ENCODE peak calls at places on chromosome 7, in nine cellular contexts. P is HepG2, E is stomach, F is suprapubic skin, U is spleen, A is prostate gland, Q is endothelial cell of umbilical vein, Y is GM12878, G is H1. T is an unnamed sample. For H3K9me3, the result is how much of the 10 kb centered on the place peaks cover.

GRCh38 chr7:87231243-87231642 is 11.7 kb upstream of the TMEM243 start:
- DNase-seq in U (no peak), P (no peak), Q (no peak), E (peak), G (no peak), F (no peak), A (peak), Y (no peak), T (no peak)

GRCh38 chr7:151113344-151114150 is 27.3 kb downstream of the AGAP3 start:
- DNase-seq in Y (no peak), U (no peak), Q (peak), G (no peak), P (no peak), F (no peak), E (no peak), A (peak), T (no peak)

GRCh38 chr7:76225379-76225778 is 23.7 kb downstream of the SRRM3 start:
- DNase-seq in A (no peak), U (no peak), F (no peak), P (no peak), E (no peak), Y (no peak), G (peak), Q (peak), T (no peak)

GRCh38 chr7:104946338-104946737 is 67.7 kb upstream of the KMT2E start:
- DNase-seq in U (no peak), A (peak), Y (no peak), Q (no peak), E (no peak), P (no peak), G (no peak), F (no peak), T (no peak)

GRCh38 chr7:46191776-46192175 is 270.7 kb upstream of the IGFBP3 start:
- DNase-seq in F (no peak), P (no peak), E (no peak), A (no peak), U (no peak), G (no peak), Q (no peak), Y (no peak), T (no peak)

GRCh38 chr7:41536116-41536515 is 166.8 kb downstream of the INHBA start:
- DNase-seq in F (no peak), E (no peak), U (no peak), A (no peak), Y (no peak), Q (no peak), P (no peak), G (no peak), T (no peak)

GRCh38 chr7:43942997-43943701 is 16.9 kb downstream of the UBE2D4 start:
- DNase-seq in G (no peak), E (peak), Y (no peak), U (no peak), Q (no peak), A (no peak), P (no peak), F (no peak), T (no peak)

GRCh38 chr7:95198891-95199290 is 125.4 kb downstream of the PON1 start:
- DNase-seq in F (no peak), E (no peak), A (no peak), G (no peak), Y (no peak), P (no peak), U (no peak), Q (no peak), T (no peak)

GRCh38 chr7:110010379-110010778 is 1080.5 kb upstream of the LRRN3 start:
- DNase-seq in Q (no peak), E (no peak), U (no peak), P (peak), Y (no peak), G (no peak), F (no peak), A (no peak), T (no peak)

GRCh38 chr7:24827027-24827426 is 69.8 kb upstream of the GSDME start:
- DNase-seq in G (no peak), A (no peak), F (no peak), P (no peak), Y (no peak), E (no peak), U (no peak), Q (no peak), T (no peak)

GRCh38 chr7:4745971-4746919 is 29.2 kb upstream of the AP5Z1 start:
- DNase-seq in E (peak), Q (peak), G (no peak), P (peak), F (no peak), U (no peak), Y (peak), A (peak), T (no peak)

GRCh38 chr7:127413962-127414361 is 21.5 kb upstream of the ZNF800 start:
- DNase-seq in A (no peak), E (no peak), Y (no peak), F (no peak), G (no peak), Q (no peak), U (no peak), P (no peak), T (no peak)

GRCh38 chr7:157136372-157136771 is 2.4 kb upstream of the UBE3C start:
- DNase-seq in E (no peak), Q (peak), G (no peak), A (no peak), U (no peak), Y (no peak), F (no peak), P (peak), T (no peak)

GRCh38 chr7:50954716-50955115 is 172.0 kb upstream of the GRB10 start:
- DNase-seq in A (no peak), G (no peak), P (no peak), Y (no peak), E (no peak), Q (peak), U (no peak), F (no peak), T (no peak)

GRCh38 chr7:81013036-81013435 is 94.2 kb upstream of the SEMA3C start:
- DNase-seq in Y (no peak), F (no peak), G (no peak), Q (no peak), A (no peak), E (no peak), U (no peak), P (no peak), T (no peak)

GRCh38 chr7:56091591-56091990 is 1.2 kb downstream of the PHKG1 start:
- DNase-seq in Y (no peak), Q (no peak), A (peak), F (no peak), P (no peak), E (no peak), G (no peak), U (no peak), T (no peak)

GRCh38 chr7:3695602-3696001 is 394.6 kb downstream of the SDK1 start:
- DNase-seq in G (no peak), Q (no peak), A (no peak), F (no peak), E (no peak), Y (no peak), U (no peak), P (no peak), T (no peak)

GRCh38 chr7:74708569-74709275 is 51.2 kb downstream of the GTF2I start:
- DNase-seq in A (no peak), G (no peak), Q (no peak), P (no peak), U (no peak), Y (no peak), E (no peak), F (no peak), T (no peak)

GRCh38 chr7:5695037-5695708 is 86.3 kb downstream of the RNF216 start:
- DNase-seq in F (no peak), A (no peak), U (peak), G (no peak), P (no peak), E (no peak), Y (peak), Q (no peak), T (no peak)

GRCh38 chr7:3649250-3649649 is 348.2 kb downstream of the SDK1 start:
- DNase-seq in Q (no peak), U (no peak), E (no peak), G (no peak), Y (no peak), F (no peak), A (no peak), P (no peak), T (no peak)

GRCh38 chr7:24573554-24574338 is 494 bp downstream of the PALS2 start:
- DNase-seq in Q (peak), G (peak), F (peak), P (peak), A (peak), U (peak), E (peak), Y (no peak), T (no peak)

GRCh38 chr7:16357921-16358320 is 63.4 kb downstream of the CRPPA start:
- DNase-seq in Y (no peak), E (peak), G (no peak), P (no peak), Q (no peak), A (peak), F (no peak), U (no peak), T (no peak)

GRCh38 chr7:113421696-113422330 is 303.5 kb upstream of the SMIM30 start:
- DNase-seq in Y (peak), U (peak), P (peak), A (peak), Q (peak), G (peak), F (peak), E (peak), T (no peak)

GRCh38 chr7:67937717-67938191 is 941.1 kb downstream of the TYW1 start:
- DNase-seq in Q (no peak), G (no peak), E (no peak), Y (no peak), A (peak), P (no peak), F (no peak), U (no peak), T (no peak)

GRCh38 chr7:56083150-56083785 is 9.5 kb downstream of the PHKG1 start:
- DNase-seq in E (no peak), F (no peak), Y (no peak), U (peak), G (no peak), Q (peak), A (no peak), P (no peak), T (no peak)

GRCh38 chr7:104967088-104967487 is 46.9 kb upstream of the KMT2E start:
- DNase-seq in Y (no peak), Q (no peak), U (no peak), F (no peak), A (no peak), P (no peak), G (no peak), E (no peak), T (no peak)

GRCh38 chr7:4830176-4830575 is 31.7 kb downstream of the PAPOLB start:
- DNase-seq in F (no peak), Y (peak), E (peak), P (peak), Q (peak), A (no peak), G (peak), U (no peak), T (no peak)

GRCh38 chr7:139950881-139951525 is 111.7 kb downstream of the PARP12 start:
- DNase-seq in Q (no peak), G (no peak), U (no peak), F (no peak), E (no peak), Y (no peak), P (peak), A (peak), T (no peak)

GRCh38 chr7:115352375-115352774 is 430.5 kb downstream of the MDFIC start:
- DNase-seq in P (no peak), Q (no peak), F (no peak), E (no peak), U (no peak), G (no peak), Y (no peak), A (no peak), T (no peak)

GRCh38 chr7:151631149-151631967 is 111.7 kb upstream of the RHEB start:
- DNase-seq in E (peak), P (no peak), Q (peak), G (no peak), U (no peak), Y (peak), A (peak), F (no peak), T (no peak)

GRCh38 chr7:38476764-38477163 is 154.4 kb downstream of the AMPH start:
- DNase-seq in P (no peak), U (no peak), G (no peak), F (no peak), E (no peak), Y (no peak), A (no peak), Q (no peak), T (no peak)

GRCh38 chr7:26440993-26441636 is 149.5 kb downstream of the SNX10 start:
- DNase-seq in A (no peak), E (no peak), G (no peak), Q (no peak), F (no peak), U (no peak), Y (no peak), P (peak), T (no peak)

GRCh38 chr7:69967699-69968450 is 369.6 kb downstream of the AUTS2 start:
- DNase-seq in Y (no peak), F (no peak), Q (no peak), P (no peak), E (no peak), G (no peak), A (no peak), U (no peak), T (no peak)

GRCh38 chr7:155282671-155283070 is 15.0 kb upstream of the INSIG1 start:
- DNase-seq in Q (no peak), E (no peak), G (no peak), P (no peak), Y (no peak), A (no peak), F (peak), U (no peak), T (no peak)
- TF ChIP-seq POLR2AphosphoS5 in Q (no peak), E (no peak), G (no peak), P (no peak), Y (no peak), A (no peak), F (no peak), U (peak), T (no peak)

GRCh38 chr7:135162382-135163001 is 8.0 kb downstream of the CYREN start:
- DNase-seq in U (no peak), Q (no peak), Y (no peak), E (no peak), F (no peak), G (no peak), A (no peak), P (no peak), T (no peak)
- H3K9me3 ChIP-seq in U (under half), Q (under half), Y (under half), E (under half), F (under half), G (under half), A (under half), P (under half), T (under half)

DNA sequence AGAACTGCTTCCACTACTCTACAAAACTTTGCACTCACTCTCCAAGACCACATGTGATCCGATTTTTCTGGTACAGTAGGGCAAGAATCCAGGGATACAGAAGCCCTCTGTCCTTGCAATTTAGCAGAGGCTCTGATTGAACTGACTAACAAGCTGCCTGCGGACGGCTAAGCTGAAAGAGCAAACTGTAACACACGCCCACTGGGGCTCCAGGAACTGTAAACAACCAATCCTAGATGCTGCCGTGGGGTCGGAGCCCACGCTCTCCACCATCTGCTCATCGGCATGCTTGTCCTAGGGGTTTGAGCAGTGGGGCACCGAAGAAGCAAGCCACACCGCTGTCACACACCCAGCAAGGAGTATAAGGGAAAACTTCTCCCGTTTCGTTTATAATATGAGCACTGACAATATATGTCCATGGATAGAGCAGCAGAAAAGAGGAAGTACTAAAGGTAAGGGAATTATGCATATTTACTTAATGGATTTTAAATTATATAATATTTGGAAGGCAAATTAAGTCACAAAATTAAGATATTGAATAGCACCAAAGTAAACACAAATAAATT is 634.4 kb upstream of the POT1 start:
- DNase-seq in P (no peak), E (no peak), Y (no peak), Q (no peak), U (peak), F (no peak), A (no peak), G (no peak), T (no peak)
- TF ChIP-seq POLR2A in P (no peak), E (no peak), Y (no peak), Q (no peak), U (no peak), F (no peak), A (no peak), G (no peak), T (no peak)

GRCh38 chr7:149569726-149570422 is 72.3 kb upstream of the ZNF746 start:
- DNase-seq in A (no peak), Y (no peak), F (no peak), U (no peak), P (no peak), Q (no peak), E (no peak), G (peak), T (no peak)
- TF ChIP-seq POLR2AphosphoS5 in A (no peak), Y (no peak), F (no peak), U (no peak), P (no peak), Q (no peak), E (no peak), G (peak), T (no peak)

GRCh38 chr7:27953361-27953760 is 213.4 kb downstream of the TAX1BP1 start:
- DNase-seq in G (no peak), F (no peak), U (no peak), Q (no peak), A (no peak), Y (no peak), E (no peak), P (no peak), T (no peak)
- H3K9me3 ChIP-seq in G (under half), F (under half), U (under half), Q (under half), A (under half), Y (under half), E (under half), P (under half), T (under half)

GRCh38 chr7:99393363-99394187 is 14.8 kb downstream of the PDAP1 start:
- DNase-seq in E (peak), U (no peak), Y (no peak), Q (no peak), P (no peak), A (peak), F (no peak), G (peak), T (no peak)
- TF ChIP-seq POLR2A in E (no peak), U (no peak), Y (peak), Q (no peak), P (no peak), A (no peak), F (no peak), G (peak), T (no peak)

GRCh38 chr7:37032258-37032601 is 307.9 kb upstream of the AOAH start:
- DNase-seq in P (no peak), E (no peak), A (peak), Y (no peak), Q (no peak), G (no peak), F (no peak), U (no peak), T (no peak)

GRCh38 chr7:37028909-37029440 is 304.7 kb upstream of the AOAH start:
- DNase-seq in Q (no peak), F (no peak), A (no peak), G (no peak), Y (no peak), E (no peak), U (no peak), P (no peak), T (no peak)

GRCh38 chr7:37033141-37033540 is 308.8 kb upstream of the AOAH start:
- DNase-seq in Y (no peak), E (no peak), G (no peak), U (no peak), F (no peak), Q (no peak), A (no peak), P (no peak), T (no peak)

GRCh38 chr7:37035631-37036030 is 311.3 kb upstream of the AOAH start:
- DNase-seq in P (no peak), Q (no peak), F (no peak), Y (no peak), A (no peak), U (no peak), G (no peak), E (no peak), T (no peak)

GRCh38 chr7:37031571-37032257 is 307.4 kb upstream of the AOAH start:
- DNase-seq in F (peak), A (peak), P (peak), Q (peak), U (no peak), Y (no peak), E (peak), G (no peak), T (no peak)
- TF ChIP-seq POLR2AphosphoS5 in F (peak), A (peak), P (no peak), Q (peak), U (no peak), Y (no peak), E (peak), G (no peak), T (peak)

GRCh38 chr7:158397885-158398284 is 189.7 kb downstream of the PTPRN2 start:
- DNase-seq in G (no peak), E (no peak), P (no peak), F (no peak), Y (no peak), Q (no peak), U (peak), A (no peak), T (no peak)

GRCh38 chr7:158400601-158401225 is 186.9 kb downstream of the PTPRN2 start:
- DNase-seq in E (no peak), F (no peak), A (no peak), Q (no peak), G (no peak), U (peak), Y (no peak), P (no peak), T (no peak)

GRCh38 chr7:158399762-158400161 is 187.9 kb downstream of the PTPRN2 start:
- DNase-seq in E (no peak), P (no peak), Q (no peak), U (peak), F (no peak), A (no peak), Y (no peak), G (no peak), T (no peak)

GRCh38 chr7:158396982-158397862 is 190.4 kb downstream of the PTPRN2 start:
- DNase-seq in A (no peak), U (peak), F (no peak), Q (no peak), E (no peak), P (peak), Y (no peak), G (no peak), T (no peak)

DNA sequence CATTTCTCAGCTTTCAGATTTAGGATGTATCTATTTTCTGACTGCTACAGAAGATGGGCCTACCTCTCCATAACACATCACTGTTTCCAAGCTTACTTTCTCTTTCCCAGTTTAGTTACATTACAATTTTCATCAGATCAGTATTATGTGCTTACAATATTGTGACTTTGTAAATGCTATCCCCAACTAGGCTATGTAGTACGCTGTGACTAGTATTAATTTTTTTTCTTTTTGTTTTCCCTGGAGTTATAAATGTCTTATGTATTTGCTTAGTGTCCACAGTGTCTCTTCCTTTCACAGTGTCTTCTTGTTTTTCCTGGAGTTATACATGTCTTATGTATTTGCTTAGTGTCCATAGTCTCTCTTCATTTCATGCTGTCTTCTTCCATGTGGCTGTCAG is 188.9 kb downstream of the PTPRN2 start:
- DNase-seq in U (no peak), Q (no peak), Y (no peak), G (no peak), E (no peak), A (no peak), P (no peak), F (no peak), T (no peak)
- H3K9me3 ChIP-seq in U (under half), Q (under half), Y (under half), G (under half), E (under half), A (under half), P (under half), F (under half), T (under half)

GRCh38 chr7:21945374-21946227 is at the start of gene CDCA7L:
- DNase-seq in F (peak), Q (peak), U (peak), G (peak), Y (peak), P (no peak), A (peak), E (peak), T (no peak)
- TF ChIP-seq POLR2A in F (no peak), Q (peak), U (peak), G (peak), Y (peak), P (no peak), A (peak), E (no peak), T (peak)

T was measured in vagina.